ENCODE peak calls at places on chromosome 12, in six cellular contexts. U is K562, W is HepG2, G is GM12892, Y is H1, L is GM12878. H is an unnamed sample.

GRCh38 chr12:92304335-92305066 is 158.9 kb upstream of the BTG1 start:
- DNase-seq in U (no peak), W (no peak), G (no peak), Y (no peak), L (no peak), H (no peak)

GRCh38 chr12:53980448-53981388 is 4.2 kb upstream of the HOXC10 start:
- DNase-seq in U (no peak), W (no peak), G (no peak), Y (no peak), L (no peak), H (no peak)

GRCh38 chr12:15679146-15679545 is 110.0 kb downstream of the EPS8 start:
- DNase-seq in U (no peak), W (peak; percentile 3), G (no peak), Y (no peak), L (no peak), H (no peak)

GRCh38 chr12:106955377-106956047 is at the start of gene TMEM263:
- DNase-seq in U (peak; percentile 96), W (peak; percentile 91), G (peak; percentile 84), Y (peak; percentile 90), L (peak; percentile 83), H (peak; percentile 86)

GRCh38 chr12:4720637-4720995 is 416 bp downstream of the GALNT8 start:
- DNase-seq in U (no peak), W (no peak), G (no peak), Y (peak; percentile 38), L (no peak), H (no peak)

GRCh38 chr12:54222609-54223008 is 33.8 kb upstream of the SMUG1 start:
- DNase-seq in U (no peak), W (no peak), G (no peak), Y (no peak), L (no peak), H (no peak)

GRCh38 chr12:70157099-70157498 is 86.1 kb upstream of the CNOT2 start:
- DNase-seq in U (no peak), W (no peak), G (no peak), Y (no peak), L (no peak), H (no peak)

GRCh38 chr12:27525373-27525772 is 1.4 kb downstream of the PPFIBP1 start:
- DNase-seq in U (no peak), W (no peak), G (no peak), Y (no peak), L (no peak), H (no peak)

GRCh38 chr12:105067511-105068031 is 16.7 kb downstream of the ALDH1L2 start:
- DNase-seq in U (no peak), W (no peak), G (no peak), Y (no peak), L (no peak), H (no peak)

GRCh38 chr12:30111719-30112118 is 328.0 kb upstream of the TMTC1 start:
- DNase-seq in U (no peak), W (no peak), G (no peak), Y (no peak), L (no peak), H (no peak)

GRCh38 chr12:93682846-93683261 is 5.7 kb downstream of the CRADD start:
- DNase-seq in U (no peak), W (peak; percentile 28), G (no peak), Y (no peak), L (no peak), H (no peak)

GRCh38 chr12:56806303-56806702 is 43.2 kb downstream of the HSD17B6 start:
- DNase-seq in U (no peak), W (no peak), G (no peak), Y (no peak), L (no peak), H (no peak)

GRCh38 chr12:82359115-82359478 is 768 bp downstream of the METTL25 start:
- DNase-seq in U (no peak), W (no peak), G (no peak), Y (no peak), L (no peak), H (no peak)

GRCh38 chr12:25458047-25458552 is 95.0 kb downstream of the LMNTD1 start:
- DNase-seq in U (no peak), W (peak; percentile 7), G (no peak), Y (no peak), L (no peak), H (no peak)

GRCh38 chr12:124964836-124965462 is 24.0 kb downstream of the DHX37 start:
- DNase-seq in U (no peak), W (no peak), G (no peak), Y (no peak), L (no peak), H (no peak)

GRCh38 chr12:8455727-8456360 is at the start of gene CLEC6A:
- DNase-seq in U (no peak), W (no peak), G (no peak), Y (no peak), L (peak; percentile 9), H (no peak)

GRCh38 chr12:3215410-3215975 is 138.3 kb downstream of the TSPAN9 start:
- DNase-seq in U (no peak), W (no peak), G (no peak), Y (no peak), L (no peak), H (no peak)

GRCh38 chr12:87618199-87618598 is 411.0 kb downstream of the C12orf50 start:
- DNase-seq in U (no peak), W (no peak), G (no peak), Y (no peak), L (no peak), H (no peak)

GRCh38 chr12:75129275-75129674 is 80.4 kb downstream of the KCNC2 start:
- DNase-seq in U (no peak), W (no peak), G (no peak), Y (no peak), L (no peak), H (no peak)

GRCh38 chr12:89211456-89211855 is 140.8 kb downstream of the DUSP6 start:
- DNase-seq in U (no peak), W (no peak), G (no peak), Y (no peak), L (no peak), H (no peak)

GRCh38 chr12:111519937-111520336 is 79.2 kb downstream of the ATXN2 start:
- DNase-seq in U (no peak), W (no peak), G (no peak), Y (no peak), L (no peak), H (no peak)

GRCh38 chr12:6376965-6377666 is 1.8 kb upstream of the SCNN1A start:
- DNase-seq in U (no peak), W (no peak), G (no peak), Y (no peak), L (no peak), H (no peak)

GRCh38 chr12:6375269-6376078 is at the start of gene SCNN1A:
- DNase-seq in U (no peak), W (no peak), G (no peak), Y (peak; percentile 85), L (no peak), H (no peak)

GRCh38 chr12:6374781-6375150 is 597 bp downstream of the SCNN1A start:
- DNase-seq in U (no peak), W (no peak), G (no peak), Y (no peak), L (no peak), H (no peak)

GRCh38 chr12:6377667-6377994 is 2.3 kb upstream of the SCNN1A start:
- DNase-seq in U (no peak), W (no peak), G (no peak), Y (no peak), L (no peak), H (no peak)

GRCh38 chr12:6376079-6376941 is 947 bp upstream of the SCNN1A start:
- DNase-seq in U (peak; percentile 39), W (peak; percentile 64), G (no peak), Y (peak; percentile 54), L (no peak), H (no peak)
- TF ChIP-seq POLR2A in U (no peak), W (peak; percentile 53), G (no peak), Y (no peak), L (no peak), H (no peak)

DNA sequence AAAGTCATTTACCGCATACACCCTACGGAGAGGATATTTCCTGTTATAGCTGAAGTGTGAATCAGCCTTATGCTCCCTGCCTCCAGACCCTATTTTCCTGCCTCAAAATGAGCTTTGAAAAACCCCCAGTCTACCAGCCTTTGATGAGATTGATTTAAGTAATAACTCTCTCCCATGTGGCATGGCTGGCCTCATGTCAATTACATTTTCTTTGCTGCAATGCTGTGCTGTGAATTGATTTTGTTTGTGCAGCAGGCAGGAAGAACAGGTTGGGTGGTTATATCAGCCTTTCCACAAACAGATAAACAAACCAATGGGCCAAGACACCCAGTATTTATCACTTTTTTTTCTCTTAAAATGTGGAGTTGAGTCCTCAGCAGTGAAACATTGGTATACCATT is 1105.5 kb upstream of the TMEM132C start:
- DNase-seq in U (no peak), W (no peak), G (no peak), Y (no peak), L (no peak), H (no peak)
- TF ChIP-seq TAF1 in U (no peak), W (no peak), G (no peak), Y (no peak), L (no peak), H (no peak)

GRCh38 chr12:132711169-132711843 is 664 bp downstream of the PGAM5 start:
- DNase-seq in U (no peak), W (no peak), G (no peak), Y (no peak), L (no peak), H (no peak)

GRCh38 chr12:132710062-132710421 is 600 bp upstream of the PGAM5 start:
- DNase-seq in U (no peak), W (no peak), G (no peak), Y (no peak), L (no peak), H (no peak)

GRCh38 chr12:132713123-132713522 is 2.5 kb downstream of the PGAM5 start:
- DNase-seq in U (no peak), W (no peak), G (no peak), Y (no peak), L (no peak), H (no peak)

GRCh38 chr12:132708150-132708549 is 2.5 kb upstream of the PGAM5 start:
- DNase-seq in U (no peak), W (no peak), G (no peak), Y (no peak), L (no peak), H (no peak)

DNA sequence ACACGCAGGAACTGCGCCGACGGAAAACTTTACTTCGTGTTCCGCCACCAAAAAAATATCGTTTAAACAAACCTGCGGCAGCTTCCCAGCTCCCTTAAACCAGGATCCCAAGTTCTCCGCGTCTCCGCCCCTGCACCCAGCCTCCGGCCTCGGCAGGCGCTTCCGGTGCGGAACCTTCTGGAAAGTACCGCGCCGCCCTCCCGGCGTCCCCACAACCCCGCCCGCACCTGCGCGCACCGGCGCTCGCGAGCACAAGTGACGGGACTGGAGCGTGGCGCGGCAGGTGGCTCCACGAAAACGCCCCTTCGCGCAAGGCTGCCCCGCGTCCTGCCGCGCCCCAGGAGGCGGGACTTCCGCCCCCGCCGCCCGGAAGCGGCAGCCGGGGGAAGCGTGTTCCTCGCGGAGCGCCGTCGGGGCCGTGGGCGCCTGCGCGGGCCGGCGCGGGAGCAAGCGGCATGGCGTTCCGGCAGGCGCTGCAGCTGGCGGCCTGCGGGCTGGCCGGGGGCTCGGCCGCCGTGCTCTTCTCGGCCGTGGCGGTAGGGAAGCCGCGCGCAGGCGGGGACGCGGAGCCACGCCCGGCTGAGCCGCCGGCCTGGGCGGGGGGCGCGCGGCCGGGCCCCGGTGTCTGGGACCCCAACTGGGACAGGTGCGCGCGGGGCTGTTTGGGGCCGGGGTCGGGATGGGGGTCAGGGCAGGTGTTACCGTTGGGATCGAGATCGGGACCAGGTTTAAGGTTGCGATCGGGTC is at the start of gene PGAM5:
- DNase-seq in U (peak; percentile 92), W (peak; percentile 72), G (peak; percentile 91), Y (peak; percentile 23), L (peak; percentile 74), H (peak; percentile 94)
- TF ChIP-seq POLR2A in U (peak; percentile 76), W (peak; percentile 87), G (peak; percentile 91), Y (no peak), L (peak; percentile 89), H (peak; percentile 79)

GRCh38 chr12:64670856-64671639 is 60.8 kb downstream of the RASSF3 start:
- DNase-seq in U (no peak), W (no peak), G (no peak), Y (no peak), L (no peak), H (no peak)
- TF ChIP-seq TAF1 in U (no peak), W (no peak), G (no peak), Y (no peak), L (no peak), H (no peak)

H was measured in GM12891.